ENCODE peak calls at places on chromosomes 13 and 19, in nine cellular contexts. One of them, this sample, is unnamed.
A peak's percentile ranks its signal among the peaks of the same experiment; 100 is the strongest.

GRCh38 chr19:30060872-30061556 is 119.0 kb downstream of the URI1 start:
- DNase-seq in bronchial epithelial cell: no peak
- DNase-seq in Caco-2: no peak
- DNase-seq in esophagus muscularis mucosa: no peak
- DNase-seq in transverse colon: no peak
- DNase-seq in fibroblast of lung: no peak
- DNase-seq in kidney epithelial cell: no peak
- DNase-seq in neural progenitor cell: no peak
- DNase-seq in thyroid gland: no peak
- DNase-seq in this sample: no peak

GRCh38 chr19:29546583-29547190 is 20.9 kb downstream of the VSTM2B start:
- DNase-seq in thyroid gland: no peak
- DNase-seq in esophagus muscularis mucosa: no peak
- DNase-seq in neural progenitor cell: no peak
- DNase-seq in fibroblast of lung: no peak
- DNase-seq in kidney epithelial cell: no peak
- DNase-seq in bronchial epithelial cell: no peak
- DNase-seq in Caco-2: peak; percentile 79
- DNase-seq in transverse colon: no peak
- DNase-seq in this sample: no peak

GRCh38 chr13:50884270-50884669 is 25.3 kb upstream of the RNASEH2B start:
- DNase-seq in Caco-2: no peak
- DNase-seq in kidney epithelial cell: no peak
- DNase-seq in neural progenitor cell: no peak
- DNase-seq in thyroid gland: no peak
- DNase-seq in bronchial epithelial cell: no peak
- DNase-seq in transverse colon: no peak
- DNase-seq in esophagus muscularis mucosa: no peak
- DNase-seq in fibroblast of lung: no peak
- DNase-seq in this sample: no peak

GRCh38 chr13:97005631-97006262 is 11.5 kb upstream of the OXGR1 start:
- DNase-seq in neural progenitor cell: no peak
- DNase-seq in bronchial epithelial cell: peak; percentile 77
- DNase-seq in thyroid gland: no peak
- DNase-seq in transverse colon: no peak
- DNase-seq in kidney epithelial cell: no peak
- DNase-seq in esophagus muscularis mucosa: no peak
- DNase-seq in Caco-2: no peak
- DNase-seq in fibroblast of lung: peak; percentile 63
- DNase-seq in this sample: no peak

GRCh38 chr19:51271015-51271600 is 20.2 kb downstream of the SIGLECL1 start:
- DNase-seq in thyroid gland: no peak
- DNase-seq in transverse colon: no peak
- DNase-seq in neural progenitor cell: no peak
- DNase-seq in bronchial epithelial cell: no peak
- DNase-seq in esophagus muscularis mucosa: no peak
- DNase-seq in kidney epithelial cell: no peak
- DNase-seq in fibroblast of lung: no peak
- DNase-seq in Caco-2: no peak
- DNase-seq in this sample: no peak

GRCh38 chr19:51552996-51553725 is 17.9 kb upstream of the ZNF175 start:
- DNase-seq in esophagus muscularis mucosa: no peak
- DNase-seq in thyroid gland: peak; percentile 78
- DNase-seq in Caco-2: peak; percentile 83
- DNase-seq in neural progenitor cell: peak; percentile 88
- DNase-seq in bronchial epithelial cell: peak; percentile 22
- DNase-seq in transverse colon: peak; percentile 43
- DNase-seq in fibroblast of lung: peak; percentile 33
- DNase-seq in kidney epithelial cell: no peak
- DNase-seq in this sample: no peak

GRCh38 chr13:48222358-48223015 is 10.5 kb upstream of the ITM2B start:
- DNase-seq in fibroblast of lung: peak; percentile 76
- DNase-seq in transverse colon: peak; percentile 19
- DNase-seq in bronchial epithelial cell: peak; percentile 72
- DNase-seq in esophagus muscularis mucosa: no peak
- DNase-seq in neural progenitor cell: no peak
- DNase-seq in Caco-2: no peak
- DNase-seq in kidney epithelial cell: no peak
- DNase-seq in thyroid gland: no peak
- DNase-seq in this sample: no peak

GRCh38 chr13:20119960-20120359 is 40.9 kb downstream of the GJA3 start:
- DNase-seq in kidney epithelial cell: no peak
- DNase-seq in transverse colon: no peak
- DNase-seq in thyroid gland: no peak
- DNase-seq in neural progenitor cell: no peak
- DNase-seq in Caco-2: no peak
- DNase-seq in fibroblast of lung: no peak
- DNase-seq in bronchial epithelial cell: no peak
- DNase-seq in esophagus muscularis mucosa: no peak
- DNase-seq in this sample: no peak

GRCh38 chr19:57244513-57244912 is 4.1 kb downstream of the ZNF805 start:
- DNase-seq in transverse colon: no peak
- DNase-seq in Caco-2: no peak
- DNase-seq in thyroid gland: no peak
- DNase-seq in fibroblast of lung: no peak
- DNase-seq in kidney epithelial cell: no peak
- DNase-seq in bronchial epithelial cell: no peak
- DNase-seq in neural progenitor cell: no peak
- DNase-seq in esophagus muscularis mucosa: peak; percentile 42
- DNase-seq in this sample: no peak

GRCh38 chr19:57241181-57241580 is 749 bp downstream of the ZNF805 start:
- DNase-seq in esophagus muscularis mucosa: peak; percentile 4
- DNase-seq in bronchial epithelial cell: peak; percentile 23
- DNase-seq in Caco-2: no peak
- DNase-seq in transverse colon: no peak
- DNase-seq in neural progenitor cell: no peak
- DNase-seq in kidney epithelial cell: no peak
- DNase-seq in thyroid gland: no peak
- DNase-seq in fibroblast of lung: peak; percentile 32
- DNase-seq in this sample: no peak

GRCh38 chr19:57242821-57243220 is 2.4 kb downstream of the ZNF805 start:
- DNase-seq in fibroblast of lung: no peak
- DNase-seq in esophagus muscularis mucosa: no peak
- DNase-seq in thyroid gland: no peak
- DNase-seq in kidney epithelial cell: no peak
- DNase-seq in neural progenitor cell: no peak
- DNase-seq in transverse colon: no peak
- DNase-seq in Caco-2: no peak
- DNase-seq in bronchial epithelial cell: no peak
- DNase-seq in this sample: no peak

GRCh38 chr19:57239982-57240310 is 486 bp upstream of the ZNF805 start:
- DNase-seq in transverse colon: no peak
- DNase-seq in Caco-2: no peak
- DNase-seq in fibroblast of lung: peak; percentile 6
- DNase-seq in neural progenitor cell: no peak
- DNase-seq in bronchial epithelial cell: no peak
- DNase-seq in esophagus muscularis mucosa: peak; percentile 83
- DNase-seq in thyroid gland: no peak
- DNase-seq in kidney epithelial cell: no peak
- DNase-seq in this sample: no peak

DNA sequence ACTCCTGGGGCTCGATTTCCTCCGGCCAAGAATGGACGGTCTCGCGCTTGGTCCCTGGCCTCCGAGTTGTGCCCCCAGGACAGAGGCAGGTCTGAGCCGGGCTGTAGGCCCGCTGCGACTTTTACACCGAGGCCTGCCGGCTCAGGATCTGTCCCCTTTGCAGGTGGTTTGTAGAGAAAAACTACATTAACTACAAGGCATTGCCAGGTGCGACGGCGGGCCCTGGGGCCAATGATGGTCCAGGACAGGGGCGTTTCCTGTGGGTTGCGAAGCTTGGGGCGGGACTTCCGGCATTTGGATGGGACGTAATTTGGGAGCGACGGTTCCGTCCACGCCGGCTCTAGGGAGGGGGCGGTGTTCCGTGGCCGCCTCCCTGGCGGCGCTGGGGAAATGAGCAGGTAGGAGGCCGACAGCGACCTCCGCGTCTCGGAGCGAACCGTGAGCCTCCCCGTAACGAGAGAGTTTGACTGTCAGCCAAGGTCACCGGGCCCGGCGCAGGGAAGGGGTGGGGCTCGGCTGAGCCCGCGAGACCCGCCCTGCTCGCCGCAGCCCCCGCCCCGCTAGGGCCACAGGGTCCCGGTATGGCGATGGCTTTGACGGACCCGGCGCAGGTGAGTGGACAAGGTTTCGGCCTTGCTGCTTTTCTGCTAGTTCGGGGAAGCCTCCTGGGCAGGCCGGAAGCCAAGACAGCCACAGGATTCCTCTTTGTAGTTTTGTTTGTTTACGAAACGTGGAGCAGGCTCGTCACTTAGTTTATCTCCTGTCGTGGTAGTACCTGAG is at the start of gene ZNF805:
- DNase-seq in esophagus muscularis mucosa: peak; percentile 98
- DNase-seq in thyroid gland: peak; percentile 98
- DNase-seq in Caco-2: peak; percentile 97
- DNase-seq in fibroblast of lung: peak; percentile 91
- DNase-seq in kidney epithelial cell: peak; percentile 69
- DNase-seq in neural progenitor cell: peak; percentile 96
- DNase-seq in bronchial epithelial cell: peak; percentile 85
- DNase-seq in transverse colon: peak; percentile 97
- DNase-seq in this sample: peak; percentile 94
- TF ChIP-seq CTCF in esophagus muscularis mucosa: no peak
- TF ChIP-seq CTCF in thyroid gland: peak; percentile 11
- TF ChIP-seq CTCF in Caco-2: no peak
- TF ChIP-seq CTCF in fibroblast of lung: no peak
- TF ChIP-seq CTCF in kidney epithelial cell: no peak
- TF ChIP-seq CTCF in neural progenitor cell: no peak
- TF ChIP-seq CTCF in bronchial epithelial cell: peak; percentile 32
- TF ChIP-seq CTCF in transverse colon: peak; percentile 24
- TF ChIP-seq CTCF in this sample: peak; percentile 5

GRCh38 chr19:2542341-2543069 is 66.6 kb downstream of the GADD45B start:
- DNase-seq in transverse colon: peak; percentile 34
- DNase-seq in neural progenitor cell: no peak
- DNase-seq in bronchial epithelial cell: no peak
- DNase-seq in Caco-2: peak; percentile 57
- DNase-seq in fibroblast of lung: peak; percentile 79
- DNase-seq in thyroid gland: no peak
- DNase-seq in esophagus muscularis mucosa: no peak
- DNase-seq in kidney epithelial cell: no peak
- DNase-seq in this sample: peak; percentile 65

GRCh38 chr19:2546128-2547032 is 70.5 kb downstream of the GADD45B start:
- DNase-seq in esophagus muscularis mucosa: peak; percentile 96
- DNase-seq in neural progenitor cell: peak; percentile 90
- DNase-seq in fibroblast of lung: peak; percentile 38
- DNase-seq in thyroid gland: peak; percentile 85
- DNase-seq in bronchial epithelial cell: no peak
- DNase-seq in kidney epithelial cell: no peak
- DNase-seq in Caco-2: no peak
- DNase-seq in transverse colon: peak; percentile 64
- DNase-seq in this sample: peak; percentile 63

GRCh38 chr19:2547033-2547680 is 71.2 kb downstream of the GADD45B start:
- DNase-seq in thyroid gland: no peak
- DNase-seq in bronchial epithelial cell: no peak
- DNase-seq in fibroblast of lung: no peak
- DNase-seq in kidney epithelial cell: no peak
- DNase-seq in esophagus muscularis mucosa: no peak
- DNase-seq in neural progenitor cell: no peak
- DNase-seq in transverse colon: no peak
- DNase-seq in Caco-2: no peak
- DNase-seq in this sample: no peak

GRCh38 chr19:2543463-2544442 is 67.8 kb downstream of the GADD45B start:
- DNase-seq in bronchial epithelial cell: peak; percentile 90
- DNase-seq in thyroid gland: peak; percentile 99
- DNase-seq in esophagus muscularis mucosa: peak; percentile 97
- DNase-seq in Caco-2: peak; percentile 94
- DNase-seq in neural progenitor cell: peak; percentile 97
- DNase-seq in transverse colon: peak; percentile 90
- DNase-seq in fibroblast of lung: peak; percentile 98
- DNase-seq in kidney epithelial cell: peak; percentile 95
- DNase-seq in this sample: peak; percentile 77

DNA sequence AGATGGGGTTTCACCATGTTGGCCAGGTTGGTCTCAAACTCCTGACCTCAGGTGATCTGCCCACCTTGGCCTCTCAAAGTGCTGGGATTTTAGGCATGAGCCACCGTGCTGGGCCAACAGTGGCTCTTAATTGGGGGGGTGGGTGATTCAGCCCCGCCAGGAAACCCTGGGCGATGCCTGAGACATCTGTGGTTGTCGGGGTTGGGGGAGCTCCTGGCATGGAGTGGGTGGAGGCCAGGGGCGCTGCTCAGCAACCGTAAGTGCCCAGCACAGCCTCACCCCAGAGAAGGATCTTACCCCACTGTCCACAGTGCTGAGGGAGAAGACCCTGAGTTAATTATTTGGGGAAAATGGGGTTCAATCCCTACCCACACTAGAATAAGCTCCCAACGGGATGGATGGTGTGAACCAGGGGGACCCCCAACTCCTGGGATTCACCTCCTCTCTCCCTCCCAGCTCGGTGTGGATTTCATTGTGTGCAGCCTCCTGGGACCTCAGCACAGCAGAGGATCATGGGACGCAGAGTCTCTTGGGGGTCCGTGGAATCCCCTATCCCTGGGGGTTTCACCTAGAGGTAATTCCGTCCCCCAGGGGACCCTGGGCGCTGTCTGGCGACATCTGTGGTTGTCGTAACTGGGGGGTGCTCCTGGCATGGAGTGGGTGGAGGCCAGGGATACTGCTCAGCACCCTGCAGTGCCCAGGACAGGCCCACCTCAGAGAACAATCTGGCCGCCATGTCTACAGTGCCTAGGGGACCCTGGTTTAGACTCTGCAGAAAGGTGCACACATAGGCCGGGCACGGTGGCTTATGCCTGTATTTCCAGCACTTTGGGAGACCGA is 68.9 kb downstream of the GADD45B start:
- DNase-seq in Caco-2: no peak
- DNase-seq in kidney epithelial cell: no peak
- DNase-seq in transverse colon: no peak
- DNase-seq in bronchial epithelial cell: no peak
- DNase-seq in neural progenitor cell: no peak
- DNase-seq in fibroblast of lung: no peak
- DNase-seq in thyroid gland: no peak
- DNase-seq in esophagus muscularis mucosa: no peak
- DNase-seq in this sample: no peak
- H3K4me3 ChIP-seq in Caco-2: no peak overlapping the region
- H3K4me3 ChIP-seq in kidney epithelial cell: no peak overlapping the region
- H3K4me3 ChIP-seq in transverse colon: no peak overlapping the region
- H3K4me3 ChIP-seq in bronchial epithelial cell: no peak overlapping the region
- H3K4me3 ChIP-seq in neural progenitor cell: no peak overlapping the region
- H3K4me3 ChIP-seq in fibroblast of lung: no peak overlapping the region
- H3K4me3 ChIP-seq in thyroid gland: no peak overlapping the region
- H3K4me3 ChIP-seq in esophagus muscularis mucosa: peak overlapping the region; percentile 32
- H3K4me3 ChIP-seq in this sample: no peak overlapping the region

GRCh38 chr19:37306383-37306963 is 64.4 kb upstream of the ZNF527 start:
- DNase-seq in thyroid gland: no peak
- DNase-seq in Caco-2: no peak
- DNase-seq in bronchial epithelial cell: no peak
- DNase-seq in fibroblast of lung: no peak
- DNase-seq in esophagus muscularis mucosa: no peak
- DNase-seq in neural progenitor cell: no peak
- DNase-seq in transverse colon: no peak
- DNase-seq in kidney epithelial cell: no peak
- DNase-seq in this sample: no peak
- H3K27me3 ChIP-seq in thyroid gland: no peaks in the 10 kb centered on the region
- H3K27me3 ChIP-seq in Caco-2: no peaks in the 10 kb centered on the region
- H3K27me3 ChIP-seq in bronchial epithelial cell: no peaks in the 10 kb centered on the region
- H3K27me3 ChIP-seq in fibroblast of lung: no peaks in the 10 kb centered on the region
- H3K27me3 ChIP-seq in esophagus muscularis mucosa: no peaks in the 10 kb centered on the region
- H3K27me3 ChIP-seq in neural progenitor cell: no peaks in the 10 kb centered on the region
- H3K27me3 ChIP-seq in transverse colon: no peaks in the 10 kb centered on the region
- H3K27me3 ChIP-seq in kidney epithelial cell: no peaks in the 10 kb centered on the region
- H3K27me3 ChIP-seq in this sample: no peaks in the 10 kb centered on the region

DNA sequence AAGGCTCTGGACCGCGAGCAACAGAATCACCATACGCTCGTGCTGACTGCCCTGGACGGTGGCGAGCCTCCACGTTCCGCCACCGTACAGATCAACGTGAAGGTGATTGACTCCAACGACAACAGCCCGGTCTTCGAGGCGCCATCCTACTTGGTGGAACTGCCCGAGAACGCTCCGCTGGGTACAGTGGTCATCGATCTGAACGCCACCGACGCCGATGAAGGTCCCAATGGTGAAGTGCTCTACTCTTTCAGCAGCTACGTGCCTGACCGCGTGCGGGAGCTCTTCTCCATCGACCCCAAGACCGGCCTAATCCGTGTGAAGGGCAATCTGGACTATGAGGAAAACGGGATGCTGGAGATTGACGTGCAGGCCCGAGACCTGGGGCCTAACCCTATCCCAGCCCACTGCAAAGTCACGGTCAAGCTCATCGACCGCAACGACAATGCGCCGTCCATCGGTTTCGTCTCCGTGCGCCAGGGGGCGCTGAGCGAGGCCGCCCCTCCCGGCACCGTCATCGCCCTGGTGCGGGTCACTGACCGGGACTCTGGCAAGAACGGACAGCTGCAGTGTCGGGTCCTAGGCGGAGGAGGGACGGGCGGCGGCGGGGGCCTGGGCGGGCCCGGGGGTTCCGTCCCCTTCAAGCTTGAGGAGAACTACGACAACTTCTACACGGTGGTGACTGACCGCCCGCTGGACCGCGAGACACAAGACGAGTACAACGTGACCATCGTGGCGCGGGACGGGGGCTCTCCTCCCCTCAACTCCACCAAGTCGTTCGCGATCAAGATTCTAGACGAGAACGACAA is 1.8 kb downstream of the PCDH17 start:
- DNase-seq in fibroblast of lung: peak; percentile 30
- DNase-seq in bronchial epithelial cell: no peak
- DNase-seq in transverse colon: peak; percentile 13
- DNase-seq in kidney epithelial cell: no peak
- DNase-seq in thyroid gland: peak; percentile 20
- DNase-seq in Caco-2: no peak
- DNase-seq in neural progenitor cell: peak; percentile 75
- DNase-seq in esophagus muscularis mucosa: peak; percentile 91
- DNase-seq in this sample: no peak
- TF ChIP-seq CTCF in fibroblast of lung: no peak
- TF ChIP-seq CTCF in bronchial epithelial cell: peak; percentile 42
- TF ChIP-seq CTCF in transverse colon: no peak
- TF ChIP-seq CTCF in kidney epithelial cell: peak; percentile 67
- TF ChIP-seq CTCF in thyroid gland: peak; percentile 41
- TF ChIP-seq CTCF in Caco-2: no peak
- TF ChIP-seq CTCF in neural progenitor cell: peak; percentile 87
- TF ChIP-seq CTCF in esophagus muscularis mucosa: peak; percentile 62
- TF ChIP-seq CTCF in this sample: no peak